ENCODE peak calls at places on chromosome X, in ten cellular contexts. J is NCI-H2081 treated with DMSO at 0.1 percent for 48 hours; B is NCI-H510A treated with DMSO at 0.1 percent for 48 hours; C is effector CD8-positive, alpha-beta T cell; F is T follicular helper cell; X is smooth muscle cell of the brain vasculature; V is suprapubic skin; G is AG04450; A is MV-4-11; Z is left colon. K is an unnamed sample.

GRCh38 chrX:17052210-17052609 is 105.8 kb downstream of the REPS2 start:
- DNase-seq in J (no peak), B (no peak), C (no peak), F (no peak), X (no peak), V (no peak), G (no peak), A (no peak), Z (no peak), K (no peak)

GRCh38 chrX:109774706-109775105 is 41.6 kb upstream of the ACSL4 start:
- DNase-seq in J (no peak), B (no peak), C (no peak), F (no peak), X (no peak), V (no peak), G (peak; percentile 20), A (peak; percentile 32), Z (no peak), K (no peak)

GRCh38 chrX:13821740-13822139 is 4.8 kb upstream of the GPM6B start:
- DNase-seq in J (no peak), B (no peak), C (no peak), F (no peak), X (no peak), V (no peak), G (no peak), A (no peak), Z (no peak), K (no peak)

GRCh38 chrX:74526786-74527185 is 87.6 kb downstream of the RLIM start:
- DNase-seq in J (no peak), B (no peak), C (no peak), F (no peak), X (no peak), V (no peak), G (no peak), A (no peak), Z (no peak), K (no peak)

GRCh38 chrX:153307546-153308175 is 13.9 kb downstream of the PNMA6F start:
- DNase-seq in J (no peak), B (no peak), C (no peak), F (no peak), X (no peak), V (no peak), G (no peak), A (no peak), Z (no peak), K (no peak)

GRCh38 chrX:3244955-3245354 is 101.5 kb downstream of the MXRA5 start:
- DNase-seq in J (no peak), B (peak; percentile 1), C (no peak), F (no peak), X (no peak), V (no peak), G (no peak), A (no peak), Z (no peak), K (no peak)

GRCh38 chrX:15834827-15835595 is 19.6 kb downstream of the AP1S2 start:
- DNase-seq in J (no peak), B (no peak), C (no peak), F (no peak), X (no peak), V (no peak), G (no peak), A (no peak), Z (no peak), K (no peak)

GRCh38 chrX:153456704-153457103 is 10.8 kb upstream of the TREX2 start:
- DNase-seq in J (no peak), B (no peak), C (no peak), F (no peak), X (no peak), V (no peak), G (no peak), A (no peak), Z (no peak), K (no peak)

GRCh38 chrX:78119521-78120227 is 15.6 kb downstream of the PGK1 start:
- DNase-seq in J (no peak), B (peak; percentile 20), C (no peak), F (no peak), X (no peak), V (no peak), G (no peak), A (no peak), Z (no peak), K (no peak)

GRCh38 chrX:386239-386767 is 404 bp downstream of the PPP2R3B start:
- DNase-seq in J (no peak), B (no peak), C (no peak), F (no peak), X (no peak), V (no peak), G (no peak), A (no peak), Z (no peak), K (no peak)

GRCh38 chrX:53071604-53072417 is 10.4 kb upstream of the TSPYL2 start:
- DNase-seq in J (peak; percentile 40), B (peak; percentile 70), C (peak; percentile 38), F (peak; percentile 58), X (no peak), V (peak; percentile 75), G (no peak), A (peak; percentile 51), Z (peak; percentile 76), K (peak; percentile 26)

GRCh38 chrX:35244088-35244741 is 301.6 kb downstream of the FAM47B start:
- DNase-seq in J (no peak), B (no peak), C (no peak), F (no peak), X (no peak), V (no peak), G (no peak), A (no peak), Z (no peak), K (no peak)